ENCODE peak calls at places on chromosomes 16 and 17, in eight cellular contexts. One of them, this sample, is unnamed.

GRCh38 chr17:7922499-7923289 is 6.6 kb upstream of the RNF227 start:
- DNase-seq in keratinocyte: no peak
- DNase-seq in hepatocyte: peak
- DNase-seq in uterus: peak
- DNase-seq in heart left ventricle: peak
- DNase-seq in choroid plexus epithelial cell: peak
- DNase-seq in upper lobe of right lung: peak
- DNase-seq in fibroblast of villous mesenchyme: peak
- DNase-seq in this sample: no peak

GRCh38 chr17:46003907-46004748 is 5.1 kb downstream of the STH start:
- DNase-seq in upper lobe of right lung: no peak
- DNase-seq in heart left ventricle: peak
- DNase-seq in fibroblast of villous mesenchyme: peak
- DNase-seq in uterus: no peak
- DNase-seq in choroid plexus epithelial cell: peak
- DNase-seq in hepatocyte: peak
- DNase-seq in keratinocyte: no peak
- DNase-seq in this sample: no peak

GRCh38 chr17:66469088-66469442 is 166.7 kb downstream of the PRKCA start:
- DNase-seq in uterus: no peak
- DNase-seq in heart left ventricle: no peak
- DNase-seq in choroid plexus epithelial cell: no peak
- DNase-seq in hepatocyte: no peak
- DNase-seq in keratinocyte: no peak
- DNase-seq in fibroblast of villous mesenchyme: no peak
- DNase-seq in upper lobe of right lung: no peak
- DNase-seq in this sample: no peak

GRCh38 chr17:60390881-60391418 is 983 bp downstream of the USP32 start:
- DNase-seq in keratinocyte: no peak
- DNase-seq in hepatocyte: peak
- DNase-seq in fibroblast of villous mesenchyme: peak
- DNase-seq in upper lobe of right lung: no peak
- DNase-seq in choroid plexus epithelial cell: peak
- DNase-seq in heart left ventricle: peak
- DNase-seq in uterus: no peak
- DNase-seq in this sample: no peak

GRCh38 chr16:81715358-81716196 is 63.5 kb upstream of the PLCG2 start:
- DNase-seq in choroid plexus epithelial cell: no peak
- DNase-seq in keratinocyte: no peak
- DNase-seq in heart left ventricle: no peak
- DNase-seq in hepatocyte: no peak
- DNase-seq in upper lobe of right lung: no peak
- DNase-seq in uterus: no peak
- DNase-seq in fibroblast of villous mesenchyme: peak
- DNase-seq in this sample: no peak

GRCh38 chr17:35257080-35257701 is 14.3 kb downstream of the SLFN5 start:
- DNase-seq in choroid plexus epithelial cell: peak
- DNase-seq in heart left ventricle: no peak
- DNase-seq in uterus: no peak
- DNase-seq in upper lobe of right lung: no peak
- DNase-seq in keratinocyte: no peak
- DNase-seq in fibroblast of villous mesenchyme: peak
- DNase-seq in hepatocyte: no peak
- DNase-seq in this sample: no peak

GRCh38 chr16:1613728-1614225 is 1.6 kb downstream of the CRAMP1 start:
- DNase-seq in upper lobe of right lung: no peak
- DNase-seq in keratinocyte: no peak
- DNase-seq in uterus: peak
- DNase-seq in choroid plexus epithelial cell: peak
- DNase-seq in fibroblast of villous mesenchyme: peak
- DNase-seq in heart left ventricle: no peak
- DNase-seq in hepatocyte: peak
- DNase-seq in this sample: no peak

GRCh38 chr17:63382826-63383225 is 63.3 kb downstream of the CYB561 start:
- DNase-seq in hepatocyte: no peak
- DNase-seq in choroid plexus epithelial cell: peak
- DNase-seq in keratinocyte: no peak
- DNase-seq in uterus: no peak
- DNase-seq in upper lobe of right lung: no peak
- DNase-seq in fibroblast of villous mesenchyme: no peak
- DNase-seq in heart left ventricle: no peak
- DNase-seq in this sample: no peak

GRCh38 chr17:40450175-40450574 is 6.9 kb downstream of the IGFBP4 start:
- DNase-seq in heart left ventricle: no peak
- DNase-seq in upper lobe of right lung: no peak
- DNase-seq in keratinocyte: no peak
- DNase-seq in choroid plexus epithelial cell: peak
- DNase-seq in hepatocyte: peak
- DNase-seq in fibroblast of villous mesenchyme: peak
- DNase-seq in uterus: peak
- DNase-seq in this sample: no peak

GRCh38 chr17:9890124-9890523 is 14.9 kb downstream of the RCVRN start:
- DNase-seq in choroid plexus epithelial cell: peak
- DNase-seq in fibroblast of villous mesenchyme: peak
- DNase-seq in keratinocyte: no peak
- DNase-seq in hepatocyte: peak
- DNase-seq in uterus: no peak
- DNase-seq in heart left ventricle: no peak
- DNase-seq in upper lobe of right lung: no peak
- DNase-seq in this sample: no peak

GRCh38 chr16:3656491-3657468 is 2.3 kb downstream of the DNASE1 start:
- DNase-seq in upper lobe of right lung: peak
- DNase-seq in fibroblast of villous mesenchyme: no peak
- DNase-seq in keratinocyte: no peak
- DNase-seq in hepatocyte: no peak
- DNase-seq in heart left ventricle: no peak
- DNase-seq in choroid plexus epithelial cell: no peak
- DNase-seq in uterus: no peak
- DNase-seq in this sample: no peak

GRCh38 chr17:39150795-39151679 is at the start of gene PLXDC1:
- DNase-seq in keratinocyte: no peak
- DNase-seq in fibroblast of villous mesenchyme: no peak
- DNase-seq in upper lobe of right lung: peak
- DNase-seq in choroid plexus epithelial cell: no peak
- DNase-seq in heart left ventricle: no peak
- DNase-seq in uterus: peak
- DNase-seq in hepatocyte: peak
- DNase-seq in this sample: no peak

GRCh38 chr17:5854871-5855554 is 215.2 kb upstream of the WSCD1 start:
- DNase-seq in hepatocyte: no peak
- DNase-seq in upper lobe of right lung: no peak
- DNase-seq in uterus: no peak
- DNase-seq in keratinocyte: no peak
- DNase-seq in fibroblast of villous mesenchyme: no peak
- DNase-seq in heart left ventricle: no peak
- DNase-seq in choroid plexus epithelial cell: no peak
- DNase-seq in this sample: no peak

GRCh38 chr16:2983706-2984136 is 3.5 kb upstream of the PKMYT1 start:
- DNase-seq in uterus: peak
- DNase-seq in upper lobe of right lung: peak
- DNase-seq in hepatocyte: peak
- DNase-seq in fibroblast of villous mesenchyme: peak
- DNase-seq in heart left ventricle: peak
- DNase-seq in choroid plexus epithelial cell: peak
- DNase-seq in keratinocyte: no peak
- DNase-seq in this sample: no peak

GRCh38 chr17:8806206-8807069 is 7.3 kb upstream of the MFSD6L start:
- DNase-seq in upper lobe of right lung: no peak
- DNase-seq in fibroblast of villous mesenchyme: no peak
- DNase-seq in hepatocyte: no peak
- DNase-seq in choroid plexus epithelial cell: no peak
- DNase-seq in heart left ventricle: no peak
- DNase-seq in keratinocyte: no peak
- DNase-seq in uterus: no peak
- DNase-seq in this sample: no peak

GRCh38 chr17:1232786-1233185 is 37.5 kb upstream of the BHLHA9 start:
- DNase-seq in choroid plexus epithelial cell: peak
- DNase-seq in uterus: no peak
- DNase-seq in fibroblast of villous mesenchyme: peak
- DNase-seq in heart left ventricle: no peak
- DNase-seq in keratinocyte: no peak
- DNase-seq in hepatocyte: no peak
- DNase-seq in upper lobe of right lung: no peak
- DNase-seq in this sample: no peak

GRCh38 chr16:79811541-79811940 is 211.0 kb upstream of the MAF start:
- DNase-seq in hepatocyte: no peak
- DNase-seq in upper lobe of right lung: no peak
- DNase-seq in fibroblast of villous mesenchyme: no peak
- DNase-seq in keratinocyte: peak
- DNase-seq in heart left ventricle: no peak
- DNase-seq in choroid plexus epithelial cell: peak
- DNase-seq in uterus: no peak
- DNase-seq in this sample: no peak

GRCh38 chr16:65070831-65071230 is 51.0 kb downstream of the CDH11 start:
- DNase-seq in hepatocyte: peak
- DNase-seq in choroid plexus epithelial cell: peak
- DNase-seq in upper lobe of right lung: no peak
- DNase-seq in heart left ventricle: peak
- DNase-seq in uterus: peak
- DNase-seq in fibroblast of villous mesenchyme: peak
- DNase-seq in keratinocyte: no peak
- DNase-seq in this sample: peak

GRCh38 chr17:10737786-10738185 is 8.0 kb upstream of the TMEM220 start:
- DNase-seq in upper lobe of right lung: no peak
- DNase-seq in uterus: no peak
- DNase-seq in choroid plexus epithelial cell: no peak
- DNase-seq in fibroblast of villous mesenchyme: no peak
- DNase-seq in hepatocyte: no peak
- DNase-seq in heart left ventricle: peak
- DNase-seq in keratinocyte: no peak
- DNase-seq in this sample: no peak

GRCh38 chr16:4290236-4290830 is 17.5 kb upstream of the TFAP4 start:
- DNase-seq in uterus: no peak
- DNase-seq in choroid plexus epithelial cell: peak
- DNase-seq in keratinocyte: no peak
- DNase-seq in heart left ventricle: no peak
- DNase-seq in upper lobe of right lung: peak
- DNase-seq in fibroblast of villous mesenchyme: peak
- DNase-seq in hepatocyte: peak
- DNase-seq in this sample: no peak

GRCh38 chr17:33750943-33751701 is 458.0 kb upstream of the ASIC2 start:
- DNase-seq in heart left ventricle: peak
- DNase-seq in upper lobe of right lung: peak
- DNase-seq in choroid plexus epithelial cell: peak
- DNase-seq in uterus: peak
- DNase-seq in keratinocyte: peak
- DNase-seq in fibroblast of villous mesenchyme: peak
- DNase-seq in hepatocyte: peak
- DNase-seq in this sample: peak

GRCh38 chr16:49889725-49890397 is 33.9 kb upstream of the ZNF423 start:
- DNase-seq in uterus: no peak
- DNase-seq in keratinocyte: no peak
- DNase-seq in hepatocyte: no peak
- DNase-seq in choroid plexus epithelial cell: peak
- DNase-seq in upper lobe of right lung: no peak
- DNase-seq in heart left ventricle: no peak
- DNase-seq in fibroblast of villous mesenchyme: no peak
- DNase-seq in this sample: no peak

GRCh38 chr16:49886554-49887121 is 30.7 kb upstream of the ZNF423 start:
- DNase-seq in upper lobe of right lung: no peak
- DNase-seq in fibroblast of villous mesenchyme: no peak
- DNase-seq in heart left ventricle: no peak
- DNase-seq in uterus: no peak
- DNase-seq in keratinocyte: no peak
- DNase-seq in hepatocyte: no peak
- DNase-seq in choroid plexus epithelial cell: no peak
- DNase-seq in this sample: no peak

GRCh38 chr16:49890876-49891275 is 35.0 kb upstream of the ZNF423 start:
- DNase-seq in hepatocyte: peak
- DNase-seq in fibroblast of villous mesenchyme: no peak
- DNase-seq in choroid plexus epithelial cell: peak
- DNase-seq in heart left ventricle: no peak
- DNase-seq in upper lobe of right lung: no peak
- DNase-seq in keratinocyte: no peak
- DNase-seq in uterus: no peak
- DNase-seq in this sample: no peak
- TF ChIP-seq CTCF in hepatocyte: peak
- TF ChIP-seq CTCF in fibroblast of villous mesenchyme: peak
- TF ChIP-seq CTCF in choroid plexus epithelial cell: peak
- TF ChIP-seq CTCF in heart left ventricle: no peak
- TF ChIP-seq CTCF in upper lobe of right lung: no peak
- TF ChIP-seq CTCF in keratinocyte: peak
- TF ChIP-seq CTCF in uterus: no peak
- TF ChIP-seq CTCF in this sample: peak

DNA sequence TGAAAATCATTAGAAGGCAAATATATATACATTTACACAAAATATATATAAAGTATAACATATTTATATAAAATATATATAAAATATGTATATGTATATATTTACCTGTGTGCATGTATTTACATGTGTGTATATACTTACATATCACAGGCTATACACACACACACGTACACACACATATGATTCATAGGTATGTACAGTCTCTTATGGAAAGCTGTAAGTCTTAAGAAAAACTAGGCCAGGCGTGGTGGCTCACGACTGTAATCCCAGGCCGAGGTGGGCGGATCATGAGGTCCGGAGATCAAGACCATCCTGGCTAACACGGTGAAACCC is 14.7 kb downstream of the TOM1L2 start:
- DNase-seq in heart left ventricle: no peak
- DNase-seq in fibroblast of villous mesenchyme: no peak
- DNase-seq in upper lobe of right lung: no peak
- DNase-seq in hepatocyte: no peak
- DNase-seq in uterus: no peak
- DNase-seq in keratinocyte: peak
- DNase-seq in choroid plexus epithelial cell: no peak
- DNase-seq in this sample: no peak
- H3K4me3 ChIP-seq in heart left ventricle: no peak
- H3K4me3 ChIP-seq in fibroblast of villous mesenchyme: no peak
- H3K4me3 ChIP-seq in upper lobe of right lung: no peak
- H3K4me3 ChIP-seq in hepatocyte: no peak
- H3K4me3 ChIP-seq in uterus: no peak
- H3K4me3 ChIP-seq in keratinocyte: no peak
- H3K4me3 ChIP-seq in choroid plexus epithelial cell: no peak
- H3K4me3 ChIP-seq in this sample: no peak

GRCh38 chr17:16415031-16415924 is at the start of gene TRPV2:
- DNase-seq in choroid plexus epithelial cell: no peak
- DNase-seq in uterus: peak
- DNase-seq in hepatocyte: peak
- DNase-seq in upper lobe of right lung: peak
- DNase-seq in heart left ventricle: peak
- DNase-seq in fibroblast of villous mesenchyme: peak
- DNase-seq in keratinocyte: no peak
- DNase-seq in this sample: no peak
- TF ChIP-seq CTCF in choroid plexus epithelial cell: peak
- TF ChIP-seq CTCF in uterus: no peak
- TF ChIP-seq CTCF in hepatocyte: peak
- TF ChIP-seq CTCF in upper lobe of right lung: peak
- TF ChIP-seq CTCF in heart left ventricle: no peak
- TF ChIP-seq CTCF in fibroblast of villous mesenchyme: peak
- TF ChIP-seq CTCF in keratinocyte: peak
- TF ChIP-seq CTCF in this sample: peak

DNA sequence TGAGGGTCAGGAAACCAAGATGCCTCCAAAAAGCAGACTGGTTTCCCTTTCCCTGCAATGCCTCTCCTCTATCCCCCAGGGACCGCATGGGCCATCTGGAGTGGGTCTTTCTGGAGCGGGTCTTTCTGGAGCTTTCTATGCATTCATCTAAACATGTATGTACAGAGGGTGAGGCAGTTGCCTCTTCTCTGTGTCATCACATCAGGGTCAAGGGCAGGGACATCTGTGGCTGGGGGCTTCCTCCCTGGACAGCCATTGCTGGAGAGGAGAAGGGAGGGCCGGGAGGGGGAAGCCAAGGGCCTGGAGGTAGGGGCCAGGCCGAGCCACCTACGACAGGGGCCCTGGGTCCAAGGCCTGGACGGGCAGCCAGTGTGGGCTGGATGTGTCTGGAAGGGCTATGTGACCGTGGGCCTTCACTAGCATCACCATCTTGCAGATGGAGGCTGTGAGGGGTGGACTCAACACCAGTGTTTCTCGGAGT is 840 bp downstream of the ADCY7 start:
- DNase-seq in heart left ventricle: no peak
- DNase-seq in fibroblast of villous mesenchyme: no peak
- DNase-seq in choroid plexus epithelial cell: no peak
- DNase-seq in upper lobe of right lung: no peak
- DNase-seq in hepatocyte: no peak
- DNase-seq in uterus: no peak
- DNase-seq in keratinocyte: no peak
- DNase-seq in this sample: no peak
- H3K4me3 ChIP-seq in heart left ventricle: peak
- H3K4me3 ChIP-seq in fibroblast of villous mesenchyme: peak
- H3K4me3 ChIP-seq in choroid plexus epithelial cell: no peak
- H3K4me3 ChIP-seq in upper lobe of right lung: peak
- H3K4me3 ChIP-seq in hepatocyte: no peak
- H3K4me3 ChIP-seq in uterus: no peak
- H3K4me3 ChIP-seq in keratinocyte: no peak
- H3K4me3 ChIP-seq in this sample: peak